ENCODE peak calls at places on chromosomes 11 and 22, in five cellular contexts. K, X, S, J and Z are unnamed samples.

GRCh38 chr11:78050964-78051831 is 12.5 kb upstream of the THRSP start:
- DNase-seq in K (no peak), X (no peak), S (no peak), J (no peak), Z (no peak)

GRCh38 chr11:26896716-26897115 is 97.2 kb upstream of the FIBIN start:
- DNase-seq in K (no peak), X (no peak), S (no peak), J (no peak), Z (no peak)

GRCh38 chr11:134513585-134514120 is 101.6 kb upstream of the B3GAT1 start:
- DNase-seq in K (no peak), X (peak; percentile 26), S (peak; percentile 20), J (no peak), Z (no peak)

GRCh38 chr11:11171285-11171684 is 181.8 kb downstream of the CSNK2A3 start:
- DNase-seq in K (no peak), X (peak; percentile 75), S (no peak), J (no peak), Z (no peak)

GRCh38 chr22:50319503-50319951 is 7.3 kb downstream of the DENND6B start:
- DNase-seq in K (no peak), X (no peak), S (no peak), J (no peak), Z (no peak)

GRCh38 chr22:43345761-43346261 is 2.6 kb upstream of the SCUBE1 start:
- DNase-seq in K (peak; percentile 82), X (no peak), S (no peak), J (no peak), Z (no peak)

GRCh38 chr11:59756845-59757244 is 1.7 kb downstream of the STX3 start:
- DNase-seq in K (no peak), X (peak; percentile 74), S (peak; percentile 67), J (peak; percentile 53), Z (no peak)

GRCh38 chr11:75077316-75077715 is 19.4 kb downstream of the OR2AT4 start:
- DNase-seq in K (no peak), X (no peak), S (no peak), J (no peak), Z (no peak)

GRCh38 chr11:123202723-123203122 is 7.7 kb upstream of the CLMP start:
- DNase-seq in K (no peak), X (no peak), S (no peak), J (no peak), Z (no peak)

GRCh38 chr11:20671856-20672546 is 2.6 kb downstream of the NELL1 start:
- DNase-seq in K (no peak), X (no peak), S (no peak), J (no peak), Z (no peak)

GRCh38 chr11:102325088-102325487 is 7.8 kb downstream of the BIRC3 start:
- DNase-seq in K (no peak), X (no peak), S (no peak), J (no peak), Z (no peak)

GRCh38 chr11:12179019-12179418 is 68.6 kb downstream of the MICAL2 start:
- DNase-seq in K (no peak), X (no peak), S (peak; percentile 66), J (peak; percentile 63), Z (no peak)

GRCh38 chr11:110928373-110928772 is 216.1 kb upstream of the ARHGAP20 start:
- DNase-seq in K (no peak), X (no peak), S (no peak), J (no peak), Z (no peak)

GRCh38 chr11:128768876-128769275 is 75.0 kb downstream of the FLI1 start:
- DNase-seq in K (no peak), X (no peak), S (no peak), J (no peak), Z (no peak)

GRCh38 chr11:130641884-130642283 is 193.4 kb downstream of the ADAMTS15 start:
- DNase-seq in K (no peak), X (no peak), S (no peak), J (no peak), Z (peak; percentile 51)

GRCh38 chr11:86143429-86144030 is 74.6 kb upstream of the PICALM start:
- DNase-seq in K (no peak), X (no peak), S (no peak), J (no peak), Z (no peak)

DNA sequence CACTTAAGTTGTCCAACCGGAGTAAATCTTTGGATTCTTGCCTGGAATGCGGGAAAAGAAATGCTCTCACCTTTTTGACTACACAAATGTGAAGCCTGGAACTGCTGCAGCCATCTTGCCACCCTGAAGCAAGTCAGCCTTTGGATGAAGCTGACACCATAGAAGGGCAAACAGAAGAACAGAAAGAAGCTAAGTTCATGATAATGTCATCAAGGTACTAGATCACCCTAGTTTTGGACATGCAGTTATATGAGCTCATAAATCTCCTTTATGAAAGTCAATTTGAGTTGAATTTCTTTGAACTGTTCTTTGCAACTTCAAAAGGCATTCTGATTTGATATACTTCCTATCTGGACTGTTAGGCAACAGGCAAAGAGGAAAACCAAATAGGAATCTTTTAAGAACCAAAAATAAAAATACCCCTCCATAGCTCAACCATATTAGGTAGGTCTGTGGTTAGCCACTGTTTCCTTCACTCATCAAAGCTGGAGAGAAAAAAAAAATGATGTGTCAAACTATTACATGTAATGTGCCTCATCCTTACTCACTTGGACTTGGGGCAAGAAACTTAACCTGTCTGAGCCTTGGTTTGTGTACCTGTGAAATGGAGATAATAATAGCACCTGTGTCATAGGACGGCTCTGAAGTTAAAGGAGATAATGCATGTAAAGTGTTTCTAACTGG is 91.9 kb downstream of the WT1 start:
- DNase-seq in K (no peak), X (no peak), S (no peak), J (no peak), Z (no peak)
- TF ChIP-seq POLR2A in K (no peak), X (no peak), S (no peak), J (no peak), Z (no peak)

DNA sequence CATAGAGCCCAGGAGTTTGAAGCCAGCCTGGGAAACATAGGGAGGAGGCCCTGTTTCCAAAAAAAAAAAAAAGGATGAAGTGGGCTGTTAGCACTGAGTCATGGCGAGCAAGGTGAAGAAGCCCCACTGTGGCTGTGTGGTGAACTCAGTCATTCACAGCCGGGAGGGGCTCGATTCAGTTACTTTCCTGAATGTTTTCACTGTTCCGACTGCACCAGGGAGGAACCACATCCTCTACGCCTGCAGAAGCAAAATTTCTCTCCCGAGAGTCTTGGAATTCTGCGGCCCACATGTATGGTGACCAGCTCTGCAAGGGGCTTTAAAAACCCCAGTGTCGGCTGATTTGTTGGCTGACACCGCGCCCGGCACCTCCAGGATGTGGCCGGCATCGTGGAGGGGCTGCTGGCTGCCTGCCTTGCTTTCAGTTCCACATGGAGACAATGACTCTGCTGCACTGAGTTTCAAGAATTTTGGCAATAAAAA is 27.8 kb upstream of the GRAMD4 start:
- DNase-seq in K (peak; percentile 51), X (peak; percentile 70), S (no peak), J (no peak), Z (no peak)
- H3K27ac ChIP-seq in K (no peak overlapping the region), X (peak overlapping the region; percentile 27), S (peak overlapping the region; percentile 63), J (peak overlapping the region; percentile 38), Z (peak overlapping the region; percentile 86)

DNA sequence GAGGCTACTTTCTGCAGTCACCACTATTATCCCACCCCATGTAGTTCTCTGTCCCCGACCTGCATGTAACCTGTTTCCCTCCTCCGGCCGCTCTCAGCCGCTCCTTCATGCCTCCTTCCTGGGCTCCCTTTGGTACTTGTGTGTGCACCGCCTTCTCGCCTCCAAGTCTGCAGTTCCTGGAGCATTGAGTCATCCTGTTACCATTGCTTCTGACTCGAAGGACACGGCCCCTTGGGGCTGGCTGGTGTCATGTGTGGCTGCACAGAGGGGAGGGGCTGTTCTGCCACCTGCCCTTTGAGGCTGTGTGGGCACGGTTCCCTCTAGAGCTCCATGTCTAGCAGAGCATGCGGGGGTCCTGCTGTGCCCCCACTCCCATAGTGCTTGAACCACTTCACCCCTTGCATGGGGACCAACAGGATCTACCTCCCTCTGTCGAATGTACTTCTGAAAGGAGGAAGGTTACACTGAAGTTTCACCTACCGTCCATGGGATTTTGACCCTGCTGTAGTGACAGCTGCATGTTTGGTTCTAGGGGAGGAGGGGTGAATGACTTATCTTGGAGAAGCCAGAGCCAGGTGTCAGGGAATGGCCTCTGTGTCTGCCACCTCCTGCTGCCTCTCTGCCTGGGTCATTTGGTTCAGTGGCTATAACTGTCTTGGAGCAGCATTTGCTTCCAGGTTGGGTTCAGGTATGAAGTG is 39.6 kb downstream of the BCR start:
- DNase-seq in K (no peak), X (no peak), S (peak; percentile 58), J (no peak), Z (no peak)
- H3K4me1 ChIP-seq in K (peaks cover 69% of the 10 kb centered on the region), X (peaks cover 78% of the 10 kb centered on the region), S (peaks cover 46% of the 10 kb centered on the region), J (peaks cover 11% of the 10 kb centered on the region), Z (peaks cover 52% of the 10 kb centered on the region)

DNA sequence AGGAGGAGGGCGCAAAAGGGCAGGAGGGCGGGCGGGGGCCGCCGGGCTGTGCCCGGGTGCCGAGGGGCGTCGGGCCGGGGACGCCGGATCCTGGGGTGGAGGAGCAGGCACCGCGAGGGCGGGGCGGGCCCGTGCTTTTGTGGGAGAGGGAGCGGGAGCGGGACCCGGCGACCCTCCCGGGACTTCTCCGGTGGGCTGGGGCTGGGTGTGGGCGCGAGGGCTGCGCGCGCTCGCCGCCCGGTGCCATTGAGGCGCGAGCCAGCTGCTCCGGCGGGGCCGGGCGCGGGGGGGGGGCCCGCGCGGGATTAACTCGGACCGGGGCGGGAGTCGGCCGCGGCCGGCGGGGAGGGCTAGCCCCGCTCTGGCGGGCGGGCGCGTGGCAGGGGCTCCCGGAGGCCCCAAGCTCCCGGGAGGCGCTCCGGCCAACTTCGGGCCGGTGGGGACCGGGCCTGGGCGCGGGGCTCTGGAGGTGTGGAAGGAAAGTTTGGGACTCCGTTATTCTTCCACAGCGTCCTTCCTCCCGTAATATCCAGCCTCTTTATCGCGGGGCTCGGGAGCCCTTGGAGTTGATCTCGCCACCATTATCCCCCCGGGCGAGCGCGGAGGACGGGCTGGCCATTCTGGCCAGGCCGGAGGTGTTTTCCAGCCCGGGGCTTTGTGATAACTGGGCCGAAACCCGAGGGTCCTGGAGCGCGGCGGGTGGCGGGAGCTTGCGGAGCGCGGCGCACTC is 941 bp downstream of the CECR2 start:
- DNase-seq in K (peak; percentile 57), X (no peak), S (no peak), J (no peak), Z (no peak)
- TF ChIP-seq POLR2A in K (no peak), X (no peak), S (no peak), J (no peak), Z (no peak)

DNA sequence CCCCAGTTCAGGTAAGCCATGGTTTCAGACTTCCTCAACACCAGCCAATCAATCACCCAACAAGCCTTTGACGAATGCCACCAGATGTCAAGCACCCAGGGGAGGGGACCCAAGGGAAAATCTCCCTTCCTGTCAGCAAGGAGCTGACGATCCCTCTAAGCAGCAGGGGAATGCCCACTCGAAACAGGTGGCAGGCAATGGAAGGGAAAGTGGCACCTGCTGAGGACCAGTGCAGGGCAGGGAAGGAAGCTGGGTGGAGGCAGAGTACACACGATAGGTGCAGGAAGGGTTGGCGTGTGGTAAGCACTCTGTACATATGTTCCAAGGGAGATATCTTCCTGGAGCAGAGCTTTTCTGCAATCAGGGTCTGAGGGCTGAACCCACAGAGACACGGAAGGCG is 11.7 kb upstream of the CREB3L1 start:
- DNase-seq in K (no peak), X (no peak), S (peak; percentile 53), J (no peak), Z (no peak)
- H3K27ac ChIP-seq in K (no peak overlapping the region), X (no peak overlapping the region), S (peak overlapping the region; percentile 39), J (no peak overlapping the region), Z (no peak overlapping the region)

GRCh38 chr22:24361976-24362646 is 65.3 kb upstream of the ADORA2A start:
- DNase-seq in K (no peak), X (no peak), S (no peak), J (no peak), Z (no peak)
- H3K4me1 ChIP-seq in K (peaks cover 40% of the 10 kb centered on the region), X (no peaks in the 10 kb centered on the region), S (peaks cover 13% of the 10 kb centered on the region), J (no peaks in the 10 kb centered on the region), Z (peaks cover 28% of the 10 kb centered on the region)